ENCODE peak calls at places on chromosome 19, in five cellular contexts. One of them, this sample, is unnamed.

GRCh38 chr19:12194827-12195500 is 32.1 kb downstream of the ZNF136 start:
- DNase-seq in GM12865: no peak
- DNase-seq in dorsolateral prefrontal cortex: peak
- DNase-seq in cardiac fibroblast: peak
- DNase-seq in psoas muscle: peak
- DNase-seq in this sample: peak

GRCh38 chr19:39830406-39830805 is 3.6 kb downstream of the DYRK1B start:
- DNase-seq in cardiac fibroblast: no peak
- DNase-seq in psoas muscle: no peak
- DNase-seq in dorsolateral prefrontal cortex: no peak
- DNase-seq in GM12865: no peak
- DNase-seq in this sample: no peak

GRCh38 chr19:11693505-11694499 is 44.9 kb downstream of the ZNF823 start:
- DNase-seq in dorsolateral prefrontal cortex: no peak
- DNase-seq in cardiac fibroblast: peak
- DNase-seq in GM12865: peak
- DNase-seq in psoas muscle: no peak
- DNase-seq in this sample: no peak

GRCh38 chr19:13526552-13526951 is 20.3 kb upstream of the CACNA1A start:
- DNase-seq in cardiac fibroblast: peak
- DNase-seq in dorsolateral prefrontal cortex: no peak
- DNase-seq in psoas muscle: no peak
- DNase-seq in GM12865: peak
- DNase-seq in this sample: no peak

GRCh38 chr19:55418185-55418584 is 10.6 kb upstream of the UBE2S start:
- DNase-seq in cardiac fibroblast: peak
- DNase-seq in dorsolateral prefrontal cortex: no peak
- DNase-seq in GM12865: peak
- DNase-seq in psoas muscle: no peak
- DNase-seq in this sample: peak

GRCh38 chr19:31317098-31317497 is 32.1 kb downstream of the TSHZ3 start:
- DNase-seq in psoas muscle: no peak
- DNase-seq in GM12865: no peak
- DNase-seq in dorsolateral prefrontal cortex: no peak
- DNase-seq in cardiac fibroblast: no peak
- DNase-seq in this sample: no peak

GRCh38 chr19:38736036-38736412 is 8.2 kb downstream of the CAPN12 start:
- DNase-seq in dorsolateral prefrontal cortex: no peak
- DNase-seq in cardiac fibroblast: no peak
- DNase-seq in GM12865: peak
- DNase-seq in psoas muscle: no peak
- DNase-seq in this sample: peak

GRCh38 chr19:4390017-4390861 is 10.1 kb downstream of the SH3GL1 start:
- DNase-seq in GM12865: no peak
- DNase-seq in dorsolateral prefrontal cortex: no peak
- DNase-seq in psoas muscle: peak
- DNase-seq in cardiac fibroblast: peak
- DNase-seq in this sample: no peak

GRCh38 chr19:38506723-38507550 is 73.4 kb downstream of the RYR1 start:
- DNase-seq in GM12865: peak
- DNase-seq in dorsolateral prefrontal cortex: peak
- DNase-seq in cardiac fibroblast: peak
- DNase-seq in psoas muscle: peak
- DNase-seq in this sample: peak

GRCh38 chr19:8512115-8512967 is 1.6 kb downstream of the ZNF414 start:
- DNase-seq in cardiac fibroblast: peak
- DNase-seq in dorsolateral prefrontal cortex: no peak
- DNase-seq in psoas muscle: no peak
- DNase-seq in GM12865: peak
- DNase-seq in this sample: no peak

GRCh38 chr19:17942181-17942580 is 9.4 kb downstream of the CCDC124 start:
- DNase-seq in dorsolateral prefrontal cortex: no peak
- DNase-seq in GM12865: no peak
- DNase-seq in psoas muscle: no peak
- DNase-seq in cardiac fibroblast: no peak
- DNase-seq in this sample: no peak

GRCh38 chr19:42279148-42279901 is 10.3 kb downstream of the CIC start:
- DNase-seq in GM12865: no peak
- DNase-seq in cardiac fibroblast: no peak
- DNase-seq in dorsolateral prefrontal cortex: peak
- DNase-seq in psoas muscle: no peak
- DNase-seq in this sample: no peak

GRCh38 chr19:4448147-4448985 is 9.2 kb downstream of the UBXN6 start:
- DNase-seq in psoas muscle: peak
- DNase-seq in cardiac fibroblast: no peak
- DNase-seq in dorsolateral prefrontal cortex: no peak
- DNase-seq in GM12865: no peak
- DNase-seq in this sample: no peak

GRCh38 chr19:10808937-10809655 is 26.9 kb downstream of the TMED1 start:
- DNase-seq in dorsolateral prefrontal cortex: no peak
- DNase-seq in GM12865: no peak
- DNase-seq in psoas muscle: no peak
- DNase-seq in cardiac fibroblast: peak
- DNase-seq in this sample: no peak

GRCh38 chr19:29054886-29055675 is 157.9 kb downstream of the UQCRFS1 start:
- DNase-seq in GM12865: no peak
- DNase-seq in psoas muscle: no peak
- DNase-seq in dorsolateral prefrontal cortex: no peak
- DNase-seq in cardiac fibroblast: no peak
- DNase-seq in this sample: no peak

GRCh38 chr19:30812099-30812684 is 440.0 kb downstream of the ZNF536 start:
- DNase-seq in GM12865: no peak
- DNase-seq in cardiac fibroblast: no peak
- DNase-seq in dorsolateral prefrontal cortex: no peak
- DNase-seq in psoas muscle: no peak
- DNase-seq in this sample: no peak

GRCh38 chr19:30240904-30241695 is 131.1 kb upstream of the ZNF536 start:
- DNase-seq in cardiac fibroblast: no peak
- DNase-seq in psoas muscle: no peak
- DNase-seq in GM12865: no peak
- DNase-seq in dorsolateral prefrontal cortex: no peak
- DNase-seq in this sample: no peak

GRCh38 chr19:28631931-28632330 is 581.0 kb downstream of the UQCRFS1 start:
- DNase-seq in cardiac fibroblast: no peak
- DNase-seq in dorsolateral prefrontal cortex: no peak
- DNase-seq in psoas muscle: no peak
- DNase-seq in GM12865: no peak
- DNase-seq in this sample: no peak

GRCh38 chr19:609001-609340 is 19.3 kb downstream of the HCN2 start:
- DNase-seq in dorsolateral prefrontal cortex: peak
- DNase-seq in cardiac fibroblast: no peak
- DNase-seq in GM12865: no peak
- DNase-seq in psoas muscle: peak
- DNase-seq in this sample: no peak

GRCh38 chr19:12000152-12000981 is 35.1 kb downstream of the ZNF433 start:
- DNase-seq in GM12865: peak
- DNase-seq in psoas muscle: no peak
- DNase-seq in dorsolateral prefrontal cortex: no peak
- DNase-seq in cardiac fibroblast: no peak
- DNase-seq in this sample: no peak

GRCh38 chr19:6014551-6015135 is 36.7 kb upstream of the RANBP3 start:
- DNase-seq in dorsolateral prefrontal cortex: peak
- DNase-seq in GM12865: no peak
- DNase-seq in psoas muscle: no peak
- DNase-seq in cardiac fibroblast: no peak
- DNase-seq in this sample: no peak

GRCh38 chr19:309206-309565 is 18.0 kb upstream of the PLPP2 start:
- DNase-seq in dorsolateral prefrontal cortex: no peak
- DNase-seq in cardiac fibroblast: no peak
- DNase-seq in GM12865: no peak
- DNase-seq in psoas muscle: no peak
- DNase-seq in this sample: no peak

GRCh38 chr19:35727053-35727955 is 9.5 kb downstream of the KMT2B start:
- DNase-seq in cardiac fibroblast: no peak
- DNase-seq in GM12865: no peak
- DNase-seq in dorsolateral prefrontal cortex: no peak
- DNase-seq in psoas muscle: no peak
- DNase-seq in this sample: no peak

DNA sequence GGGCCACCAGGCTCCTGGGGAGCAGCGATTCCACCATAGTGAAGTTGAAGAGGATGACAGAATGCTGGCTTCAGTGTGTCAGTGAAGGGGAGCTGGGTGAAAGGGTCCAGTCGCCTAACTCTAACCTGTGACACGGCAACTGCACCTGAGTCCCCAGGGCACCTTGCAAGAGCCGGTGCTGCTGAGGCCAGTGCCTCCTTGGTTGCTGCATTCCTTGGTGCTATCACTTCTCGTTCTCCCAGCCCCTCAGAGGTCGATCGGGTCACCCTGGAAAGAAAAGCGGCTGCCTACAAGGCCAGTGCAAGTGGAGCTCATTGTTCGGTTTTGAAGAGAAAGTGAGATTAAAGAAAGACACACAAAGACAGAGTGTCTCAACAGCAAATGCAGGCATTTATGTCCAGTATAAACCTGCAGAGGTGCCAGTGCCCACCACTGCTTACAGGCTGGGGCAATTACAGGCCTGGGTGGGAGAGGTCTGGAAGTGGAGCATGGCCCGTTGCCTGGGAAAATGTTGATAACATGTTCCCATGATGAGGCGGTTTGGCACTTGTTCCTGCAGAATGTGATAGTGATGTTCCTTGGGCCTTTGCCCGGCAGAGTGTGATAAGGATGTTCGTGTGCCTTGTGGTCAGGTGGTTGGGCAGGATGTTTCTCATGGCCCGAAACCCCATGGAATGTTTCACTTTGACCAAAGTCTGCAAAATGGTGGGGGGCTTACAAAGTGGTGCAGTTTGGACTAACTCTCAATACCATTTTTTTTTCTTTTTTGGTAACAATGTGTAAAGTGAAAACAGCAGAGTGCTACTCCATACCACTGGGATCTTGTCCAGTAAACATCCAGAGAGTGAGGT is 5.3 kb downstream of the FPR3 start:
- DNase-seq in GM12865: no peak
- DNase-seq in psoas muscle: no peak
- DNase-seq in cardiac fibroblast: peak
- DNase-seq in dorsolateral prefrontal cortex: no peak
- DNase-seq in this sample: no peak
- H3K4me3 ChIP-seq in GM12865: no peak
- H3K4me3 ChIP-seq in psoas muscle: no peak
- H3K4me3 ChIP-seq in cardiac fibroblast: no peak
- H3K4me3 ChIP-seq in dorsolateral prefrontal cortex: no peak
- H3K4me3 ChIP-seq in this sample: no peak

GRCh38 chr19:50465986-50466771 is 10.1 kb upstream of the EMC10 start:
- DNase-seq in dorsolateral prefrontal cortex: no peak
- DNase-seq in cardiac fibroblast: no peak
- DNase-seq in psoas muscle: peak
- DNase-seq in GM12865: no peak
- DNase-seq in this sample: no peak
- TF ChIP-seq CTCF in dorsolateral prefrontal cortex: peak
- TF ChIP-seq CTCF in cardiac fibroblast: peak
- TF ChIP-seq CTCF in psoas muscle: peak
- TF ChIP-seq CTCF in GM12865: peak
- TF ChIP-seq CTCF in this sample: no peak

DNA sequence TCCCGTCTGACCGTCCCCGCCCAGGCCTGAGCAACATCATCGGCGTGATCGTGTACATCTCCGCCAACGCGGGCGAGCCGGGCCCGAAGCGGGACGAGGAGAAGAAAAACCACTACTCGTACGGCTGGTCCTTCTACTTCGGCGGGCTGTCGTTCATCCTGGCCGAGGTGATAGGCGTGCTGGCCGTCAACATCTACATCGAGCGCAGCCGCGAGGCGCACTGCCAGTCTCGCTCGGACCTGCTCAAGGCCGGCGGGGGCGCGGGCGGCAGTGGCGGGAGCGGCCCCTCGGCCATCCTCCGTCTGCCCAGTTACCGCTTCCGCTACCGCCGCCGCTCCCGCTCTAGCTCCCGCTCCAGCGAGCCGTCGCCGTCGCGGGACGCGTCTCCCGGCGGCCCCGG is 9.4 kb upstream of the CACNG6 start:
- DNase-seq in cardiac fibroblast: peak
- DNase-seq in dorsolateral prefrontal cortex: no peak
- DNase-seq in psoas muscle: no peak
- DNase-seq in GM12865: no peak
- DNase-seq in this sample: no peak
- H3K4me3 ChIP-seq in cardiac fibroblast: peak
- H3K4me3 ChIP-seq in dorsolateral prefrontal cortex: peak
- H3K4me3 ChIP-seq in psoas muscle: peak
- H3K4me3 ChIP-seq in GM12865: no peak
- H3K4me3 ChIP-seq in this sample: no peak

GRCh38 chr19:46880440-46880839 is 19.6 kb downstream of the ARHGAP35 start:
- DNase-seq in dorsolateral prefrontal cortex: no peak
- DNase-seq in cardiac fibroblast: no peak
- DNase-seq in GM12865: no peak
- DNase-seq in psoas muscle: no peak
- DNase-seq in this sample: no peak
- TF ChIP-seq CTCF in dorsolateral prefrontal cortex: no peak
- TF ChIP-seq CTCF in cardiac fibroblast: no peak
- TF ChIP-seq CTCF in GM12865: no peak
- TF ChIP-seq CTCF in psoas muscle: no peak
- TF ChIP-seq CTCF in this sample: no peak

GRCh38 chr19:48332351-48332661 is 7.0 kb downstream of the EMP3 start:
- DNase-seq in GM12865: no peak
- DNase-seq in cardiac fibroblast: no peak
- DNase-seq in dorsolateral prefrontal cortex: no peak
- DNase-seq in psoas muscle: no peak
- DNase-seq in this sample: no peak
- H3K4me3 ChIP-seq in GM12865: peak
- H3K4me3 ChIP-seq in cardiac fibroblast: no peak
- H3K4me3 ChIP-seq in dorsolateral prefrontal cortex: peak
- H3K4me3 ChIP-seq in psoas muscle: peak
- H3K4me3 ChIP-seq in this sample: peak

This sample was measured in CD8-positive, alpha-beta T cell.